ENCODE peak calls at places on chromosome 20, in nine cellular contexts. One of them, this sample, is unnamed.

GRCh38 chr20:9417665-9418064 is 96.7 kb upstream of the LAMP5 start:
- DNase-seq in foreskin fibroblast: peak
- DNase-seq in cardiac fibroblast: no peak
- DNase-seq in CD4-positive, alpha-beta T cell: no peak
- DNase-seq in GM12865: no peak
- DNase-seq in stomach: no peak
- DNase-seq in keratinocyte: no peak
- DNase-seq in right lobe of liver: no peak
- DNase-seq in H9: no peak
- DNase-seq in this sample: no peak

GRCh38 chr20:25308671-25309394 is 60.9 kb downstream of the PYGB start:
- DNase-seq in foreskin fibroblast: peak
- DNase-seq in cardiac fibroblast: peak
- DNase-seq in CD4-positive, alpha-beta T cell: no peak
- DNase-seq in GM12865: no peak
- DNase-seq in stomach: no peak
- DNase-seq in keratinocyte: no peak
- DNase-seq in right lobe of liver: no peak
- DNase-seq in H9: no peak
- DNase-seq in this sample: peak

GRCh38 chr20:41339957-41340326 is 679 bp upstream of the LPIN3 start:
- DNase-seq in foreskin fibroblast: peak
- DNase-seq in cardiac fibroblast: peak
- DNase-seq in CD4-positive, alpha-beta T cell: peak
- DNase-seq in GM12865: peak
- DNase-seq in stomach: peak
- DNase-seq in keratinocyte: peak
- DNase-seq in right lobe of liver: peak
- DNase-seq in H9: peak
- DNase-seq in this sample: peak

GRCh38 chr20:6533828-6534388 is 233.6 kb upstream of the BMP2 start:
- DNase-seq in foreskin fibroblast: peak
- DNase-seq in cardiac fibroblast: peak
- DNase-seq in CD4-positive, alpha-beta T cell: no peak
- DNase-seq in GM12865: no peak
- DNase-seq in stomach: no peak
- DNase-seq in keratinocyte: no peak
- DNase-seq in right lobe of liver: no peak
- DNase-seq in H9: no peak
- DNase-seq in this sample: peak

GRCh38 chr20:32282461-32282860 is 5.0 kb downstream of the KIF3B start:
- DNase-seq in foreskin fibroblast: no peak
- DNase-seq in cardiac fibroblast: no peak
- DNase-seq in CD4-positive, alpha-beta T cell: no peak
- DNase-seq in GM12865: no peak
- DNase-seq in stomach: peak
- DNase-seq in keratinocyte: no peak
- DNase-seq in right lobe of liver: peak
- DNase-seq in H9: no peak
- DNase-seq in this sample: no peak

GRCh38 chr20:44422083-44422482 is 53.6 kb upstream of the TTPAL start:
- DNase-seq in foreskin fibroblast: peak
- DNase-seq in cardiac fibroblast: no peak
- DNase-seq in CD4-positive, alpha-beta T cell: no peak
- DNase-seq in GM12865: no peak
- DNase-seq in stomach: no peak
- DNase-seq in keratinocyte: peak
- DNase-seq in right lobe of liver: no peak
- DNase-seq in H9: no peak
- DNase-seq in this sample: peak

GRCh38 chr20:41029150-41029872 is 689 bp downstream of the TOP1 start:
- DNase-seq in foreskin fibroblast: no peak
- DNase-seq in cardiac fibroblast: peak
- DNase-seq in CD4-positive, alpha-beta T cell: peak
- DNase-seq in GM12865: peak
- DNase-seq in stomach: no peak
- DNase-seq in keratinocyte: no peak
- DNase-seq in right lobe of liver: peak
- DNase-seq in H9: no peak
- DNase-seq in this sample: no peak

GRCh38 chr20:32764000-32764960 is 2.1 kb downstream of the DNMT3B start:
- DNase-seq in foreskin fibroblast: no peak
- DNase-seq in cardiac fibroblast: no peak
- DNase-seq in CD4-positive, alpha-beta T cell: no peak
- DNase-seq in GM12865: no peak
- DNase-seq in stomach: no peak
- DNase-seq in keratinocyte: no peak
- DNase-seq in right lobe of liver: no peak
- DNase-seq in H9: peak
- DNase-seq in this sample: no peak

GRCh38 chr20:22555791-22556564 is 28.4 kb downstream of the FOXA2 start:
- DNase-seq in foreskin fibroblast: no peak
- DNase-seq in cardiac fibroblast: no peak
- DNase-seq in CD4-positive, alpha-beta T cell: no peak
- DNase-seq in GM12865: no peak
- DNase-seq in stomach: no peak
- DNase-seq in keratinocyte: no peak
- DNase-seq in right lobe of liver: no peak
- DNase-seq in H9: no peak
- DNase-seq in this sample: no peak

GRCh38 chr20:13290724-13291123 is 69.7 kb downstream of the ISM1 start:
- DNase-seq in foreskin fibroblast: no peak
- DNase-seq in cardiac fibroblast: no peak
- DNase-seq in CD4-positive, alpha-beta T cell: no peak
- DNase-seq in GM12865: no peak
- DNase-seq in stomach: no peak
- DNase-seq in keratinocyte: no peak
- DNase-seq in right lobe of liver: no peak
- DNase-seq in H9: no peak
- DNase-seq in this sample: no peak

GRCh38 chr20:24389686-24390085 is 79.7 kb upstream of the SYNDIG1 start:
- DNase-seq in foreskin fibroblast: no peak
- DNase-seq in cardiac fibroblast: no peak
- DNase-seq in CD4-positive, alpha-beta T cell: peak
- DNase-seq in GM12865: no peak
- DNase-seq in stomach: no peak
- DNase-seq in keratinocyte: no peak
- DNase-seq in right lobe of liver: no peak
- DNase-seq in H9: peak
- DNase-seq in this sample: no peak

GRCh38 chr20:48949304-48950170 is 28.0 kb downstream of the ARFGEF2 start:
- DNase-seq in foreskin fibroblast: no peak
- DNase-seq in cardiac fibroblast: no peak
- DNase-seq in CD4-positive, alpha-beta T cell: no peak
- DNase-seq in GM12865: no peak
- DNase-seq in stomach: peak
- DNase-seq in keratinocyte: no peak
- DNase-seq in right lobe of liver: no peak
- DNase-seq in H9: peak
- DNase-seq in this sample: no peak
- TF ChIP-seq CTCF in foreskin fibroblast: no peak
- TF ChIP-seq CTCF in cardiac fibroblast: peak
- TF ChIP-seq CTCF in CD4-positive, alpha-beta T cell: no peak
- TF ChIP-seq CTCF in GM12865: no peak
- TF ChIP-seq CTCF in stomach: no peak
- TF ChIP-seq CTCF in keratinocyte: no peak
- TF ChIP-seq CTCF in right lobe of liver: no peak
- TF ChIP-seq CTCF in H9: peak
- TF ChIP-seq CTCF in this sample: no peak

GRCh38 chr20:38342196-38342595 is 4.1 kb upstream of the LBP start:
- DNase-seq in foreskin fibroblast: no peak
- DNase-seq in cardiac fibroblast: no peak
- DNase-seq in CD4-positive, alpha-beta T cell: no peak
- DNase-seq in GM12865: no peak
- DNase-seq in stomach: no peak
- DNase-seq in keratinocyte: no peak
- DNase-seq in right lobe of liver: no peak
- DNase-seq in H9: peak
- DNase-seq in this sample: no peak

GRCh38 chr20:38339993-38340392 is 6.3 kb upstream of the LBP start:
- DNase-seq in foreskin fibroblast: no peak
- DNase-seq in cardiac fibroblast: no peak
- DNase-seq in CD4-positive, alpha-beta T cell: no peak
- DNase-seq in GM12865: no peak
- DNase-seq in stomach: no peak
- DNase-seq in keratinocyte: no peak
- DNase-seq in right lobe of liver: no peak
- DNase-seq in H9: no peak
- DNase-seq in this sample: no peak

GRCh38 chr20:38340693-38341092 is 5.6 kb upstream of the LBP start:
- DNase-seq in foreskin fibroblast: no peak
- DNase-seq in cardiac fibroblast: no peak
- DNase-seq in CD4-positive, alpha-beta T cell: no peak
- DNase-seq in GM12865: no peak
- DNase-seq in stomach: no peak
- DNase-seq in keratinocyte: no peak
- DNase-seq in right lobe of liver: no peak
- DNase-seq in H9: no peak
- DNase-seq in this sample: no peak

GRCh38 chr20:38337561-38338140 is 8.6 kb upstream of the LBP start:
- DNase-seq in foreskin fibroblast: no peak
- DNase-seq in cardiac fibroblast: peak
- DNase-seq in CD4-positive, alpha-beta T cell: no peak
- DNase-seq in GM12865: peak
- DNase-seq in stomach: no peak
- DNase-seq in keratinocyte: no peak
- DNase-seq in right lobe of liver: peak
- DNase-seq in H9: peak
- DNase-seq in this sample: peak

GRCh38 chr20:38338849-38339520 is 7.3 kb upstream of the LBP start:
- DNase-seq in foreskin fibroblast: no peak
- DNase-seq in cardiac fibroblast: peak
- DNase-seq in CD4-positive, alpha-beta T cell: no peak
- DNase-seq in GM12865: no peak
- DNase-seq in stomach: no peak
- DNase-seq in keratinocyte: no peak
- DNase-seq in right lobe of liver: peak
- DNase-seq in H9: peak
- DNase-seq in this sample: peak
- TF ChIP-seq CTCF in foreskin fibroblast: peak
- TF ChIP-seq CTCF in cardiac fibroblast: peak
- TF ChIP-seq CTCF in CD4-positive, alpha-beta T cell: no peak
- TF ChIP-seq CTCF in GM12865: no peak
- TF ChIP-seq CTCF in stomach: no peak
- TF ChIP-seq CTCF in keratinocyte: peak
- TF ChIP-seq CTCF in right lobe of liver: peak
- TF ChIP-seq CTCF in H9: peak
- TF ChIP-seq CTCF in this sample: peak

DNA sequence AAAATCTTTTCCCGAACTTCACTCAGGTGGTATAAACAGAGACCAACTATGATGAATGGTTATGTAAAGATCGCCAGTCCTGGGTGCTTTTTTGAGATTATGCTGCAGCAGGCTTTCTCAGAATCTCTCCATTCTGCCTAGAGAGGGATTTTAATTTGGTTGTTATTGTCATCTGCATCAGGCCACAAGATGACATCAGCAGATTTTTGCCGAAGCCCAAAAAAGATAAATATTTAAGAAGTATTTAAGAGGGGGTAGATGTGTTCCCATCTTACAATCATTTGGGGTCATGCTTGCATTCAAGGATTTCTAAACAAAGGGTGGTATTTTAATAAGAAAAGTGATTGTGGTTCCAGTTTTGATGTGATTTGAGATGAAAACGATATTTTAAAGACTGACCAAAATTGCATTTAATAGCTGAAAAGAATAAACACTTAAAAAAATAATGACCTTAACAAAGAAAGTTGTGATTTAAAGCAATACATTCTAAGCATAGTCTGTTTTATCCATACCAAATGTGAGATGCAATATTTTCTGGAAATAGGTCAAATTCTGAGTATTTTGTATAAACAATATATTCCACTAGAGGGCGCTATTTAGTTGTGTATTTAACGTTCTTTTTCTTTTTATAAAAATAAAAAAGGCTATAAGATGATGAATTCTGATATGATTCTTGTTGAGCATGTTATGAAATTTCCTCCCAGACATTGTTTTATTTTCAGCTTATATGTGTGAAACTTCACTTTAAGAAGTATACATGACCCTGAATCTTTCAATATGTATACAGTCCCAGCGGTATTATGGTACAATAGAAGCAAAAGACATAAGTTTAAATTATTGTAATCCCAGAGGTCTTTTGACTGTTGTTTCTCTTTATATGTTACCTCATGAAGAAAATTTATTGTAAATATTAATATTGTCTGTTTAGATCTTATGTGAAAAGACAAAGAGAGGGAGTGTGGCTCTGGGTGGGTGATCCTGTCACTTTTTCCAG is 51.0 kb upstream of the ZFP64 start:
- DNase-seq in foreskin fibroblast: no peak
- DNase-seq in cardiac fibroblast: peak
- DNase-seq in CD4-positive, alpha-beta T cell: no peak
- DNase-seq in GM12865: no peak
- DNase-seq in stomach: no peak
- DNase-seq in keratinocyte: no peak
- DNase-seq in right lobe of liver: no peak
- DNase-seq in H9: no peak
- DNase-seq in this sample: peak
- TF ChIP-seq CTCF in foreskin fibroblast: no peak
- TF ChIP-seq CTCF in cardiac fibroblast: peak
- TF ChIP-seq CTCF in CD4-positive, alpha-beta T cell: peak
- TF ChIP-seq CTCF in GM12865: peak
- TF ChIP-seq CTCF in stomach: peak
- TF ChIP-seq CTCF in keratinocyte: no peak
- TF ChIP-seq CTCF in right lobe of liver: peak
- TF ChIP-seq CTCF in H9: peak
- TF ChIP-seq CTCF in this sample: peak

GRCh38 chr20:57398231-57398821 is 7.1 kb downstream of the RBM38 start:
- DNase-seq in foreskin fibroblast: no peak
- DNase-seq in cardiac fibroblast: no peak
- DNase-seq in CD4-positive, alpha-beta T cell: peak
- DNase-seq in GM12865: peak
- DNase-seq in stomach: peak
- DNase-seq in keratinocyte: no peak
- DNase-seq in right lobe of liver: no peak
- DNase-seq in H9: no peak
- DNase-seq in this sample: no peak

GRCh38 chr20:57400262-57400701 is 9.1 kb downstream of the RBM38 start:
- DNase-seq in foreskin fibroblast: no peak
- DNase-seq in cardiac fibroblast: no peak
- DNase-seq in CD4-positive, alpha-beta T cell: no peak
- DNase-seq in GM12865: peak
- DNase-seq in stomach: no peak
- DNase-seq in keratinocyte: no peak
- DNase-seq in right lobe of liver: no peak
- DNase-seq in H9: no peak
- DNase-seq in this sample: no peak

GRCh38 chr20:57398901-57399535 is 7.8 kb downstream of the RBM38 start:
- DNase-seq in foreskin fibroblast: no peak
- DNase-seq in cardiac fibroblast: no peak
- DNase-seq in CD4-positive, alpha-beta T cell: no peak
- DNase-seq in GM12865: no peak
- DNase-seq in stomach: no peak
- DNase-seq in keratinocyte: no peak
- DNase-seq in right lobe of liver: no peak
- DNase-seq in H9: no peak
- DNase-seq in this sample: no peak

GRCh38 chr20:57400821-57401564 is 9.8 kb downstream of the RBM38 start:
- DNase-seq in foreskin fibroblast: no peak
- DNase-seq in cardiac fibroblast: no peak
- DNase-seq in CD4-positive, alpha-beta T cell: no peak
- DNase-seq in GM12865: peak
- DNase-seq in stomach: no peak
- DNase-seq in keratinocyte: no peak
- DNase-seq in right lobe of liver: no peak
- DNase-seq in H9: no peak
- DNase-seq in this sample: no peak

GRCh38 chr20:57399587-57400261 is 8.5 kb downstream of the RBM38 start:
- DNase-seq in foreskin fibroblast: no peak
- DNase-seq in cardiac fibroblast: no peak
- DNase-seq in CD4-positive, alpha-beta T cell: no peak
- DNase-seq in GM12865: peak
- DNase-seq in stomach: peak
- DNase-seq in keratinocyte: no peak
- DNase-seq in right lobe of liver: no peak
- DNase-seq in H9: no peak
- DNase-seq in this sample: no peak
- TF ChIP-seq CTCF in foreskin fibroblast: no peak
- TF ChIP-seq CTCF in cardiac fibroblast: no peak
- TF ChIP-seq CTCF in CD4-positive, alpha-beta T cell: no peak
- TF ChIP-seq CTCF in GM12865: no peak
- TF ChIP-seq CTCF in stomach: no peak
- TF ChIP-seq CTCF in keratinocyte: no peak
- TF ChIP-seq CTCF in right lobe of liver: no peak
- TF ChIP-seq CTCF in H9: no peak
- TF ChIP-seq CTCF in this sample: no peak